ENCODE peak calls at places on chromosomes 5 and 9, in four cellular contexts. One of them, this sample, is unnamed.

GRCh38 chr5:155794801-155795200 is 532.2 kb upstream of the SGCD start:
- DNase-seq in uterus: no peak
- DNase-seq in GM06990: no peak
- DNase-seq in cardiac fibroblast: no peak
- DNase-seq in this sample: no peak

GRCh38 chr9:69894720-69895119 is 74.1 kb downstream of the CFAP95 start:
- DNase-seq in GM06990: no peak
- DNase-seq in uterus: no peak
- DNase-seq in cardiac fibroblast: no peak
- DNase-seq in this sample: no peak

GRCh38 chr5:31886206-31886605 is 247.3 kb downstream of the PDZD2 start:
- DNase-seq in uterus: no peak
- DNase-seq in cardiac fibroblast: no peak
- DNase-seq in GM06990: no peak
- DNase-seq in this sample: no peak

GRCh38 chr5:103293719-103294118 is 35.2 kb downstream of the MACIR start:
- DNase-seq in uterus: no peak
- DNase-seq in GM06990: no peak
- DNase-seq in cardiac fibroblast: peak; percentile 30
- DNase-seq in this sample: no peak

GRCh38 chr5:65663804-65664521 is 39.1 kb downstream of the SHLD3 start:
- DNase-seq in GM06990: no peak
- DNase-seq in uterus: no peak
- DNase-seq in cardiac fibroblast: peak; percentile 36
- DNase-seq in this sample: no peak

GRCh38 chr9:116978155-116978554 is 291.1 kb downstream of the TRIM32 start:
- DNase-seq in cardiac fibroblast: no peak
- DNase-seq in GM06990: no peak
- DNase-seq in uterus: no peak
- DNase-seq in this sample: no peak

GRCh38 chr9:80720579-80720978 is 968.8 kb downstream of the TLE1 start:
- DNase-seq in GM06990: no peak
- DNase-seq in uterus: no peak
- DNase-seq in cardiac fibroblast: no peak
- DNase-seq in this sample: no peak

GRCh38 chr5:112419596-112420110 is 576 bp upstream of the EPB41L4A start:
- DNase-seq in uterus: peak; percentile 42
- DNase-seq in cardiac fibroblast: peak; percentile 69
- DNase-seq in GM06990: peak; percentile 40
- DNase-seq in this sample: peak; percentile 26

GRCh38 chr5:112640495-112640894 is 97.2 kb upstream of the APC start:
- DNase-seq in GM06990: no peak
- DNase-seq in cardiac fibroblast: no peak
- DNase-seq in uterus: no peak
- DNase-seq in this sample: no peak

GRCh38 chr5:179256229-179257189 is 88.8 kb downstream of the ADAMTS2 start:
- DNase-seq in uterus: peak; percentile 22
- DNase-seq in cardiac fibroblast: no peak
- DNase-seq in GM06990: no peak
- DNase-seq in this sample: no peak

GRCh38 chr9:98415782-98416181 is 160.3 kb upstream of the TBC1D2 start:
- DNase-seq in cardiac fibroblast: no peak
- DNase-seq in GM06990: no peak
- DNase-seq in uterus: no peak
- DNase-seq in this sample: no peak

GRCh38 chr9:70639853-70640814 is 225.7 kb upstream of the KLF9 start:
- DNase-seq in uterus: no peak
- DNase-seq in cardiac fibroblast: peak; percentile 81
- DNase-seq in GM06990: no peak
- DNase-seq in this sample: no peak

GRCh38 chr5:131382407-131383395 is 118.8 kb downstream of the CDC42SE2 start:
- DNase-seq in uterus: no peak
- DNase-seq in cardiac fibroblast: peak; percentile 63
- DNase-seq in GM06990: peak; percentile 53
- DNase-seq in this sample: peak; percentile 30

GRCh38 chr5:132203916-132204315 is 23.7 kb downstream of the P4HA2 start:
- DNase-seq in cardiac fibroblast: no peak
- DNase-seq in GM06990: no peak
- DNase-seq in uterus: no peak
- DNase-seq in this sample: no peak

GRCh38 chr5:140926211-140926902 is at the start of gene PCDHAC1:
- DNase-seq in cardiac fibroblast: peak; percentile 44
- DNase-seq in GM06990: peak; percentile 9
- DNase-seq in uterus: peak; percentile 74
- DNase-seq in this sample: no peak

GRCh38 chr5:68484307-68485068 is 268.9 kb downstream of the PIK3R1 start:
- DNase-seq in GM06990: no peak
- DNase-seq in cardiac fibroblast: peak; percentile 33
- DNase-seq in uterus: no peak
- DNase-seq in this sample: no peak

GRCh38 chr9:130480673-130481072 is 35.9 kb downstream of the ASS1 start:
- DNase-seq in cardiac fibroblast: no peak
- DNase-seq in GM06990: no peak
- DNase-seq in uterus: no peak
- DNase-seq in this sample: no peak

GRCh38 chr5:127875235-127876021 is 172.2 kb downstream of the CCDC192 start:
- DNase-seq in cardiac fibroblast: peak; percentile 86
- DNase-seq in uterus: peak; percentile 16
- DNase-seq in GM06990: peak; percentile 22
- DNase-seq in this sample: no peak

GRCh38 chr5:21919417-21920022 is 933.6 kb downstream of the CDH12 start:
- DNase-seq in cardiac fibroblast: peak; percentile 44
- DNase-seq in GM06990: no peak
- DNase-seq in uterus: no peak
- DNase-seq in this sample: no peak

GRCh38 chr5:143680672-143681259 is 131.2 kb upstream of the HMHB1 start:
- DNase-seq in uterus: no peak
- DNase-seq in GM06990: no peak
- DNase-seq in cardiac fibroblast: no peak
- DNase-seq in this sample: no peak

GRCh38 chr5:35124932-35125331 is 77.2 kb upstream of the AGXT2 start:
- DNase-seq in cardiac fibroblast: no peak
- DNase-seq in GM06990: no peak
- DNase-seq in uterus: no peak
- DNase-seq in this sample: no peak

GRCh38 chr5:35120745-35121144 is 73.0 kb upstream of the AGXT2 start:
- DNase-seq in cardiac fibroblast: peak; percentile 23
- DNase-seq in uterus: no peak
- DNase-seq in GM06990: no peak
- DNase-seq in this sample: no peak

GRCh38 chr5:35125746-35126145 is 78.0 kb upstream of the AGXT2 start:
- DNase-seq in uterus: no peak
- DNase-seq in GM06990: no peak
- DNase-seq in cardiac fibroblast: no peak
- DNase-seq in this sample: no peak

GRCh38 chr5:35127006-35127405 is 79.3 kb upstream of the AGXT2 start:
- DNase-seq in cardiac fibroblast: no peak
- DNase-seq in GM06990: no peak
- DNase-seq in uterus: no peak
- DNase-seq in this sample: no peak

DNA sequence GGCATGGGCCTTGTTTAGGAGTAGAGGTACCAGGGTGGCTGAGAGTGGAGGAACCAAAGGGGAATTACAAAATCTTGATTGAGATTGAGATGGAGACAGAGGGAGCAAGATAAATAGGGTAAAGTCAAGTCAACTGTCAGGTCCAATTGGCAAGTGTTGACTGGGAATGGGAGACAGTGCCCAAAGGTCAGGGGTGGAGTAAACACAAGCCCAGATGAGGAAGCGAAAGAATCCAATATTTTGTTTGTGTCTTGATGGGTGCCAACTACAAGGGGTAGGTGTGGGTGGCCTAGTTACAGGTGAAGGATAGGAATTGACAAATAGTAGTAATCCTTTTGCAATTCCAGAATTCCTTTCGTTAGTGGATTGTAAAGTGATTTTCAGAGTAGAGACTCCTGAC is 75.1 kb upstream of the AGXT2 start:
- DNase-seq in uterus: no peak
- DNase-seq in cardiac fibroblast: no peak
- DNase-seq in GM06990: no peak
- DNase-seq in this sample: no peak
- TF ChIP-seq CTCF in uterus: no peak
- TF ChIP-seq CTCF in cardiac fibroblast: no peak
- TF ChIP-seq CTCF in GM06990: no peak
- TF ChIP-seq CTCF in this sample: no peak

DNA sequence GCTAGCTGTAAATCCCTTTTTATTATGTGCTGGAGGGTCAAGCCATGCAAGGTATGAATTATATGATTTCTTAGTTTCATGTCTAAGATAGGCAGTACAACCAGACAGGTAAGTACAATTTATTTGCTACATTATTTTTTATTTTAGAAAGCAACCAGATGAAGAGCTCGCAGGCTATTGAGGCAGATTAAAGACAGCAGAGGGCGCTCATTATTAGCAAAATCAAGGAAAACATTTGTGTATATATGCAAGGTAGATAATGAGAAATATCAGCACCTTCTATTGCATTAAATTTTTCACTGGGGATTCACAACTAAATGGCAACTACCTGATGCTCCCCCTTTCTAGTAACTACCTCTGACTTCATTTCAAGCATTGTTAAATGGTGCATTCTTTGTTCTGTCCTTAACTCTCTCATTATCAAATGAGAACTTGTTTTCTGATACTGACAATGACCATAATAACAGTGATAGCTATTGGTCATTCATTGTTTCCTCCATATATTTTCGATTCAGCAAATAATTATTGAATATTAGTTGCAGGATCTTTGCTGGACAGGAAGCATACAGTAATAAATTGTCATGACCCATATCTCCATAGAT is 8.6 kb downstream of the SCGB3A2 start:
- DNase-seq in GM06990: no peak
- DNase-seq in uterus: no peak
- DNase-seq in cardiac fibroblast: peak; percentile 46
- DNase-seq in this sample: no peak
- TF ChIP-seq CTCF in GM06990: peak; percentile 55
- TF ChIP-seq CTCF in uterus: no peak
- TF ChIP-seq CTCF in cardiac fibroblast: peak; percentile 48
- TF ChIP-seq CTCF in this sample: no peak

GRCh38 chr5:79612667-79613190 is 488 bp downstream of the TENT2 start:
- DNase-seq in cardiac fibroblast: no peak
- DNase-seq in uterus: no peak
- DNase-seq in GM06990: peak; percentile 85
- DNase-seq in this sample: no peak

GRCh38 chr5:79611046-79611829 is 1.0 kb upstream of the TENT2 start:
- DNase-seq in uterus: no peak
- DNase-seq in GM06990: no peak
- DNase-seq in cardiac fibroblast: no peak
- DNase-seq in this sample: no peak

GRCh38 chr5:79617539-79617938 is 5.3 kb downstream of the TENT2 start:
- DNase-seq in GM06990: no peak
- DNase-seq in uterus: no peak
- DNase-seq in cardiac fibroblast: no peak
- DNase-seq in this sample: no peak

GRCh38 chr5:79613571-79613970 is 1.3 kb downstream of the TENT2 start:
- DNase-seq in cardiac fibroblast: peak; percentile 3
- DNase-seq in uterus: no peak
- DNase-seq in GM06990: no peak
- DNase-seq in this sample: no peak
- TF ChIP-seq CTCF in cardiac fibroblast: no peak
- TF ChIP-seq CTCF in uterus: no peak
- TF ChIP-seq CTCF in GM06990: no peak
- TF ChIP-seq CTCF in this sample: no peak

GRCh38 chr5:77957-78804 is 13.8 kb upstream of the PLEKHG4B start:
- DNase-seq in cardiac fibroblast: peak; percentile 10
- DNase-seq in uterus: no peak
- DNase-seq in GM06990: no peak
- DNase-seq in this sample: no peak
- TF ChIP-seq CTCF in cardiac fibroblast: peak; percentile 61
- TF ChIP-seq CTCF in uterus: no peak
- TF ChIP-seq CTCF in GM06990: peak; percentile 68
- TF ChIP-seq CTCF in this sample: no peak

GRCh38 chr5:2946315-2946714 is 194.8 kb upstream of the IRX2 start:
- DNase-seq in GM06990: no peak
- DNase-seq in cardiac fibroblast: no peak
- DNase-seq in uterus: no peak
- DNase-seq in this sample: no peak

GRCh38 chr5:2948875-2949274 is 197.4 kb upstream of the IRX2 start:
- DNase-seq in GM06990: no peak
- DNase-seq in uterus: no peak
- DNase-seq in cardiac fibroblast: no peak
- DNase-seq in this sample: no peak
- TF ChIP-seq CTCF in GM06990: no peak
- TF ChIP-seq CTCF in uterus: no peak
- TF ChIP-seq CTCF in cardiac fibroblast: no peak
- TF ChIP-seq CTCF in this sample: no peak

DNA sequence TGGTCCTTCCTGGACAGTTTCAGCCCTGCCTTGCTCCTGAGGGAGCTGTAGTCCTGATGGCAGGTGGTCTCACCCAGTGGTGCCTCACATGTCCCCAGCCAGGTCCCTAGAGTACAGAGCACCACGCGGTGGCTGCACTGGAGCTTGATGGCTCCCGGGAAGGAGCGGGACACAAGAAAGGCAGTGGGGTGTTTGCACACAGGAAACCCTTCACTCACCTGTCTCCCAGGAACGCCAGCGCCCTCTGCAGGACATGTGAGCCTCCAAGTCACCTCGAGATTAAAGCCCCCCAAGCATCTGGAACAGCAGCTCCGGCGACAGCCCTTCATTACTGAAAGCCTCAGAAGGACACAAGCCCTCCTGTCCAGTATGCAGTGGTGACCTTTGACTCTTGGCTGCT is 19.9 kb upstream of the TMEM250 start:
- DNase-seq in cardiac fibroblast: peak; percentile 7
- DNase-seq in uterus: no peak
- DNase-seq in GM06990: no peak
- DNase-seq in this sample: no peak
- TF ChIP-seq CTCF in cardiac fibroblast: peak; percentile 43
- TF ChIP-seq CTCF in uterus: no peak
- TF ChIP-seq CTCF in GM06990: peak; percentile 57
- TF ChIP-seq CTCF in this sample: no peak

GRCh38 chr5:58963361-58963760 is 380.5 kb downstream of the RAB3C start:
- DNase-seq in cardiac fibroblast: no peak
- DNase-seq in uterus: no peak
- DNase-seq in GM06990: no peak
- DNase-seq in this sample: no peak

GRCh38 chr5:58963821-58964220 is 380.9 kb downstream of the RAB3C start:
- DNase-seq in GM06990: no peak
- DNase-seq in cardiac fibroblast: no peak
- DNase-seq in uterus: no peak
- DNase-seq in this sample: no peak

GRCh38 chr5:58968350-58968749 is 385.5 kb downstream of the RAB3C start:
- DNase-seq in GM06990: no peak
- DNase-seq in uterus: no peak
- DNase-seq in cardiac fibroblast: no peak
- DNase-seq in this sample: no peak

GRCh38 chr5:58967597-58968281 is 384.9 kb downstream of the RAB3C start:
- DNase-seq in cardiac fibroblast: no peak
- DNase-seq in GM06990: no peak
- DNase-seq in uterus: no peak
- DNase-seq in this sample: no peak

GRCh38 chr5:58965677-58966414 is 383.0 kb downstream of the RAB3C start:
- DNase-seq in GM06990: no peak
- DNase-seq in cardiac fibroblast: no peak
- DNase-seq in uterus: no peak
- DNase-seq in this sample: no peak
- TF ChIP-seq CTCF in GM06990: no peak
- TF ChIP-seq CTCF in cardiac fibroblast: no peak
- TF ChIP-seq CTCF in uterus: no peak
- TF ChIP-seq CTCF in this sample: peak; percentile 17